ENCODE peak calls at places on chromosomes 4 and X, in four cellular contexts. E, R, T and Y are unnamed samples.

GRCh38 chrX:1248381-1249061 is 20.1 kb upstream of the CSF2RA start:
- DNase-seq in E (peak; percentile 85), R (no peak), T (peak; percentile 7), Y (peak; percentile 32)

GRCh38 chr4:122668241-122668640 is 47.4 kb upstream of the IL21 start:
- DNase-seq in R (no peak), T (no peak), E (no peak), Y (no peak)

GRCh38 chr4:34572026-34572425 is 1672.3 kb downstream of the ARAP2 start:
- DNase-seq in R (no peak), T (no peak), E (no peak), Y (no peak)

GRCh38 chr4:138114434-138114833 is 127.7 kb downstream of the SLC7A11 start:
- DNase-seq in E (no peak), R (no peak), T (no peak), Y (no peak)

GRCh38 chr4:153427363-153428071 is 38.6 kb upstream of the TMEM131L start:
- DNase-seq in R (no peak), T (no peak), E (no peak), Y (no peak)

GRCh38 chr4:69684821-69685220 is 31.8 kb upstream of the UGT2A1 start:
- DNase-seq in E (no peak), R (no peak), T (no peak), Y (no peak)

GRCh38 chr4:148716361-148717063 is 274.3 kb upstream of the NR3C2 start:
- DNase-seq in E (peak; percentile 16), R (no peak), T (no peak), Y (no peak)

GRCh38 chr4:40698733-40699132 is 51.0 kb upstream of the NSUN7 start:
- DNase-seq in T (no peak), R (no peak), E (no peak), Y (no peak)

GRCh38 chr4:94262163-94263016 is 54.7 kb downstream of the SMARCAD1 start:
- DNase-seq in R (no peak), E (no peak), T (no peak), Y (peak; percentile 6)

GRCh38 chr4:109947457-109947856 is 34.8 kb downstream of the EGF start:
- DNase-seq in R (no peak), E (no peak), T (no peak), Y (no peak)

GRCh38 chr4:143097751-143098150 is 87.0 kb upstream of the USP38 start:
- DNase-seq in R (no peak), E (no peak), T (no peak), Y (no peak)

GRCh38 chr4:179415842-179416223 is 1973.6 kb upstream of the AGA start:
- DNase-seq in T (no peak), E (no peak), R (no peak), Y (peak; percentile 37)

GRCh38 chrX:130321550-130321949 is 18.2 kb upstream of the SLC25A14 start:
- DNase-seq in E (no peak), R (no peak), T (no peak), Y (no peak)

GRCh38 chrX:37509349-37509748 is 62.1 kb upstream of the LANCL3 start:
- DNase-seq in R (peak; percentile 8), T (no peak), E (no peak), Y (peak; percentile 6)

GRCh38 chr4:6364146-6364545 is 94.5 kb downstream of the WFS1 start:
- DNase-seq in R (no peak), E (no peak), T (no peak), Y (no peak)

GRCh38 chr4:6361076-6361784 is 91.6 kb downstream of the WFS1 start:
- DNase-seq in T (no peak), R (no peak), E (no peak), Y (no peak)

GRCh38 chr4:6360385-6360784 is 90.7 kb downstream of the WFS1 start:
- DNase-seq in R (peak; percentile 17), T (no peak), E (peak; percentile 58), Y (no peak)

GRCh38 chr4:6362896-6363295 is 93.2 kb downstream of the WFS1 start:
- DNase-seq in T (peak; percentile 31), R (peak; percentile 65), E (peak; percentile 77), Y (peak; percentile 51)

GRCh38 chr4:6362243-6362885 is 92.7 kb downstream of the WFS1 start:
- DNase-seq in T (no peak), E (no peak), R (no peak), Y (no peak)
- TF ChIP-seq ELF4 in T (no peak), E (no peak), R (no peak), Y (no peak)

GRCh38 chrX:136251042-136251991 is at the start of gene MAP7D3:
- DNase-seq in T (no peak), R (peak; percentile 75), E (peak; percentile 56), Y (peak; percentile 90)
- TF ChIP-seq ELF4 in T (no peak), R (no peak), E (no peak), Y (no peak)

DNA sequence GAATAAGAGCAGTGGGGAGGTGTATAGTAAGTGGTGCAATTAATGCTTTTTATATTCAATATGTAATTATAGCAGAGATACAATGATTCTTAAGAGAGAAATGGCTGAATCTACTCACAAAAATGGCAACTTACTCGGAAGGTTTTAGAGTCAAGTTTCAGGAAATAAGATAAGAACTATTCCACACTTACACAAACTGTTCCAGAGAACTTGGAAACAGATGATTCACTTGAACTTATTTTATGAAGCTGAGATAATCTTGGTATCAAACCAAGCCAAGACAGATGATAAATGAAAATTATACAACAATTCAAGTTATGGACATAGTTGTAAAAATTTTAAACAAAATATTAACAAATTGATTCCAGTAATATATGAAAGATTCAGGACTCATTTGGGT is 311.3 kb upstream of the HS3ST1 start:
- DNase-seq in T (no peak), E (no peak), R (no peak), Y (no peak)
- TF ChIP-seq ELF4 in T (no peak), E (no peak), R (no peak), Y (no peak)

GRCh38 chr4:21948347-21949072 is at the start of gene KCNIP4:
- DNase-seq in R (no peak), T (no peak), E (peak; percentile 59), Y (peak; percentile 32)
- TF ChIP-seq ELF4 in R (no peak), T (no peak), E (no peak), Y (no peak)

DNA sequence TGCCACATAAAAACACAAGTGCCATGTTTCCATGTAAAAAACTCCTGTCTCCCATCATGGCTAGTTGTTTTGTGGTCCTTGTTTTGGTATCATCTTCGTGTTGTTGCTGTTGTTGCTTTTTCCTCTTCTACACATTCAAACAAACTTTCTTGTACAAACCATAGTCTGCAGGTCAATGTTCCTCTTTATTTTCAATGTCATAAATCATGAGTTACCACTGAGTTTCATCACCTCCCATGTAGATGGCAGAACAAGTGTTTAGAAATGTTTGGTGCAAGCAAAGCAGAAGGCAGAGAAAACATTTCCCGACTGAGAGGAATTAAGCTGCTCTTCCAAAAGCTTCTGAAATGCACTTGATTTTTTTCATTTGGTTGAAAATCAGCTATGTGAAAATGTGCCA is 166.0 kb downstream of the ANTXR2 start:
- DNase-seq in R (no peak), T (no peak), E (no peak), Y (no peak)
- TF ChIP-seq ELF4 in R (no peak), T (no peak), E (no peak), Y (no peak)

GRCh38 chr4:184860018-184860530 is 34.3 kb upstream of the ACSL1 start:
- DNase-seq in T (no peak), E (no peak), R (no peak), Y (no peak)
- TF ChIP-seq ELF4 in T (no peak), E (no peak), R (no peak), Y (no peak)

GRCh38 chr4:92100980-92101379 is 202.8 kb upstream of the GRID2 start:
- DNase-seq in R (no peak), E (no peak), T (no peak), Y (no peak)
- TF ChIP-seq ELF4 in R (no peak), E (no peak), T (no peak), Y (no peak)

GRCh38 chrX:148938348-148938747 is 437.9 kb downstream of the AFF2 start:
- DNase-seq in R (no peak), T (no peak), E (no peak), Y (no peak)

GRCh38 chrX:148942754-148943153 is 442.3 kb downstream of the AFF2 start:
- DNase-seq in T (no peak), E (no peak), R (no peak), Y (no peak)

GRCh38 chrX:148940411-148940996 is 440.1 kb downstream of the AFF2 start:
- DNase-seq in E (no peak), T (no peak), R (no peak), Y (no peak)
- TF ChIP-seq ELF4 in E (no peak), T (no peak), R (no peak), Y (no peak)